ENCODE peak calls at places on chromosomes 3 and 15, in ten cellular contexts. V is PC-3, Z is keratinocyte, C is mesenchymal stem cell, F is IMR-90, K is adipocyte, J is kidney, D is HCT116, A is mesendoderm, I is astrocyte. X is an unnamed sample.
A peak's percentile ranks its signal among the peaks of the same experiment; 100 is the strongest.

GRCh38 chr3:124396397-124396796 is 333.9 kb upstream of the UMPS start:
- DNase-seq in C (no peak), Z (no peak), F (no peak), K (no peak), V (peak; percentile 26), J (no peak), A (no peak), D (no peak), I (no peak), X (no peak)

GRCh38 chr3:196995027-196995426 is 26.4 kb upstream of the PIGZ start:
- DNase-seq in V (no peak), K (no peak), I (no peak), J (peak; percentile 28), C (no peak), Z (no peak), F (no peak), D (no peak), A (no peak), X (no peak)

GRCh38 chr15:65584241-65584640 is 26.7 kb downstream of the INTS14 start:
- DNase-seq in J (no peak), C (no peak), I (no peak), K (no peak), V (no peak), F (no peak), A (no peak), D (no peak), Z (no peak), X (no peak)

GRCh38 chr3:55296035-55296434 is 191.1 kb downstream of the WNT5A start:
- DNase-seq in A (no peak), D (no peak), V (peak; percentile 19), F (peak; percentile 80), Z (no peak), J (no peak), I (peak; percentile 48), C (no peak), K (peak; percentile 83), X (no peak)

GRCh38 chr3:11820540-11821041 is 26.1 kb downstream of the TAMM41 start:
- DNase-seq in J (no peak), Z (no peak), A (peak; percentile 16), V (no peak), C (peak; percentile 48), K (peak; percentile 40), F (peak; percentile 31), I (peak; percentile 36), D (no peak), X (peak; percentile 47)

GRCh38 chr3:8416965-8417364 is 84.7 kb upstream of the LMCD1 start:
- DNase-seq in A (peak; percentile 60), C (peak; percentile 38), I (no peak), F (peak; percentile 12), K (peak; percentile 51), J (no peak), V (peak; percentile 60), Z (no peak), D (peak; percentile 6), X (peak; percentile 65)

GRCh38 chr3:12896206-12896697 is 54.9 kb upstream of the RPL32 start:
- DNase-seq in D (no peak), F (peak; percentile 8), A (peak; percentile 25), V (no peak), K (peak; percentile 8), J (peak; percentile 49), C (peak; percentile 19), Z (no peak), I (no peak), X (peak; percentile 69)

GRCh38 chr3:10142707-10143560 is 1.4 kb downstream of the VHL start:
- DNase-seq in A (peak; percentile 30), J (no peak), I (no peak), D (no peak), C (no peak), V (peak; percentile 48), Z (no peak), K (peak; percentile 32), F (no peak), X (peak; percentile 56)

GRCh38 chr3:171561601-171562323 is 101.6 kb upstream of the TNIK start:
- DNase-seq in D (no peak), V (no peak), Z (no peak), K (no peak), A (no peak), J (no peak), F (no peak), C (no peak), I (no peak), X (no peak)

DNA sequence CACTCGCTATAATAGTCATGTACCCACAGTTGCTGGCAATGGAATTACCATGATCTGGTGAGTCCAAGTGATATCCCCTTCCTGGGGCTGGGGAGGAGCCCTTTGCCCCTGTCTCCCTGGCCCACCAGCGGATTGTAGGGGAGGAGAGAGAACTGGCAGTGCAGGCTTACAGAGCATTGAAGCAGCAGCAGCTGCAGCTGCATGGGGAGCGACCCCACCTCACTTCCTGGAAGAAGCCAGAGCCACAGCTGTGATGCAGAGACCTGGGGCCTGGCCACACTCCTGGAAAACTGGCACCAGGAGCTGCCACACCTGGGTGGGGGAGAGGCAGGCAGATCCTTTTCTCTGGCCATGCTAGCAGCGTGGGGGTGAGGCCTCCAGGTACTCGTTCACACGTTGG is 300.1 kb upstream of the PROK2 start:
- DNase-seq in A (no peak), F (no peak), V (no peak), I (no peak), C (no peak), D (no peak), J (no peak), Z (no peak), K (no peak), X (no peak)
- H3K9ac ChIP-seq in A (no peak overlapping the region), F (no peak overlapping the region), V (no peak overlapping the region), I (no peak overlapping the region), C (no peak overlapping the region), D (no peak overlapping the region), J (no peak overlapping the region), Z (no peak overlapping the region), K (no peak overlapping the region), X (no peak overlapping the region)

GRCh38 chr15:95868450-95868849 is 462.1 kb upstream of the NR2F2 start:
- DNase-seq in I (no peak), A (no peak), J (no peak), Z (no peak), D (no peak), F (no peak), C (no peak), K (no peak), V (no peak), X (no peak)

GRCh38 chr15:95868970-95869369 is 461.5 kb upstream of the NR2F2 start:
- DNase-seq in F (no peak), D (no peak), V (no peak), J (peak; percentile 77), K (no peak), I (no peak), A (no peak), Z (no peak), C (no peak), X (no peak)

GRCh38 chr15:95866698-95867440 is 463.6 kb upstream of the NR2F2 start:
- DNase-seq in J (no peak), D (no peak), I (no peak), C (peak; percentile 26), A (no peak), F (no peak), V (no peak), K (no peak), Z (no peak), X (no peak)

GRCh38 chr15:95872366-95872771 is 458.1 kb upstream of the NR2F2 start:
- DNase-seq in I (peak; percentile 80), A (peak; percentile 20), K (peak; percentile 49), D (no peak), F (peak; percentile 82), C (peak; percentile 38), Z (no peak), V (peak; percentile 86), J (no peak), X (no peak)

DNA sequence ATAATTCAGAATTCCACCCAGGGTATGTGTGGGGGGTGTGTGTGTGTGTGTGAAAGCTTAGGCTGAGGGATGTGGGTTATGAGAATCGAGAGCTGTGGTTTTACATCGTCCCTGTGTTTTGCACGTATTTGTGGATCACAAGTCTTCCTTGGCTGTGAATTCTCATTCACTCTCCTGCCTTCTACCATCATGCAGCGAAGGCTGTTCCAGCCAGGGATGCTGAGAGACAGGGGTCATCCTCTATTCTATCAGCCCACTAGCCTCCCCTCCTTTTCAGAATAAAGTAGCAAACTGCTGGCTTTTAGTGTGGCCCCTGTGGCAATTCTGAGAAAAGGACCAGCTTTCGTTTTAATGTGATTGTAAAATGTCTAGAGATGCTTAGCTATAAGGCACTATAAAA is 460.6 kb upstream of the NR2F2 start:
- DNase-seq in F (no peak), C (no peak), V (no peak), K (no peak), Z (no peak), A (no peak), D (no peak), I (no peak), J (no peak), X (no peak)
- H3K9ac ChIP-seq in F (no peak overlapping the region), C (no peak overlapping the region), V (no peak overlapping the region), K (no peak overlapping the region), Z (no peak overlapping the region), A (no peak overlapping the region), D (no peak overlapping the region), I (no peak overlapping the region), J (no peak overlapping the region), X (no peak overlapping the region)

GRCh38 chr15:99109555-99110021 is 4.7 kb downstream of the SYNM start:
- DNase-seq in A (no peak), J (peak; percentile 42), D (no peak), K (no peak), Z (no peak), F (no peak), I (no peak), C (no peak), V (no peak), X (no peak)

GRCh38 chr15:99108993-99109392 is 4.1 kb downstream of the SYNM start:
- DNase-seq in Z (no peak), J (peak; percentile 15), V (no peak), A (no peak), C (no peak), I (no peak), K (no peak), D (no peak), F (no peak), X (no peak)

GRCh38 chr15:99105516-99106341 is 849 bp downstream of the SYNM start:
- DNase-seq in F (peak; percentile 66), I (peak; percentile 65), V (no peak), C (peak; percentile 74), D (no peak), K (peak; percentile 71), A (peak; percentile 85), Z (no peak), J (peak; percentile 84), X (peak; percentile 88)

GRCh38 chr15:99104788-99105515 is at the start of gene SYNM:
- DNase-seq in F (peak; percentile 72), K (peak; percentile 90), V (peak; percentile 89), I (peak; percentile 45), A (peak; percentile 90), J (peak; percentile 87), Z (no peak), D (peak; percentile 77), C (peak; percentile 79), X (peak; percentile 95)

GRCh38 chr15:99106417-99107220 is 1.7 kb downstream of the SYNM start:
- DNase-seq in V (no peak), D (no peak), K (no peak), Z (no peak), A (no peak), F (peak; percentile 98), C (peak; percentile 92), I (no peak), J (peak; percentile 64), X (peak; percentile 44)
- H3K9ac ChIP-seq in V (no peak overlapping the region), D (no peak overlapping the region), K (peak overlapping the region; percentile 34), Z (no peak overlapping the region), A (no peak overlapping the region), F (no peak overlapping the region), C (peak overlapping the region; percentile 20), I (peak overlapping the region; percentile 12), J (no peak overlapping the region), X (no peak overlapping the region)

DNA sequence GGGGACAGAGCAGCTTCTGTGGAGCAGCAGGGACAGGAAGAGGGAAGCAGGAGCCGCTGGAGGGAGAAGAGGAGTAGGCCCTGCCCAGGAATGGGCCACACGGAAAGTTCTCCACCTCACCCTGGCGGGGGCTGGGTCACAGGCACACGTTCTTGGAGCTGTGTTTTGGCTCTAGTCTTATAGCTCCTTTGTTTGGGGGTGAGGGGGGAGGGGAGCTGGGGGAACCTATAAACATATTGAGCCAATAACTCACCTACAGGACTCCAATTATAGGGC is 508.6 kb downstream of the SHQ1 start:
- DNase-seq in V (no peak), D (no peak), K (no peak), Z (no peak), I (no peak), J (no peak), C (no peak), F (no peak), A (peak; percentile 50), X (no peak)
- H3K9ac ChIP-seq in V (peak overlapping the region; percentile 14), D (peak overlapping the region; percentile 11), K (no peak overlapping the region), Z (peak overlapping the region; percentile 36), I (peak overlapping the region; percentile 52), J (no peak overlapping the region), C (peak overlapping the region; percentile 31), F (no peak overlapping the region), A (no peak overlapping the region), X (no peak overlapping the region)